ENCODE peak calls at places on chromosomes 12 and 14, in seven cellular contexts. I is CD8-positive, alpha-beta memory T cell; K is HCT116; N is adipocyte; Z is A549; S is ascending aorta; D is neuronal stem cell. R is an unnamed sample.

GRCh38 chr12:122888232-122888752 is 7.6 kb downstream of the VPS37B start:
- DNase-seq in K (peak; percentile 81), N (peak; percentile 48), D (no peak), Z (peak; percentile 74), I (peak; percentile 27), S (peak; percentile 71), R (no peak)

GRCh38 chr12:7966558-7966957 is 30.6 kb upstream of the SLC2A3 start:
- DNase-seq in Z (no peak), I (no peak), S (no peak), D (no peak), N (no peak), K (no peak), R (no peak)

GRCh38 chr12:59708484-59708883 is 112.7 kb downstream of the SLC16A7 start:
- DNase-seq in N (no peak), K (no peak), D (peak; percentile 5), S (no peak), I (no peak), Z (no peak), R (no peak)

GRCh38 chr14:106605548-106606448 is 1079.4 kb downstream of the TMEM121 start:
- DNase-seq in Z (no peak), D (no peak), K (no peak), I (peak; percentile 63), S (no peak), N (no peak), R (peak; percentile 80)

GRCh38 chr14:57199911-57200310 is 68.8 kb downstream of the EXOC5 start:
- DNase-seq in Z (no peak), N (peak; percentile 69), I (no peak), K (no peak), S (no peak), D (no peak), R (no peak)

GRCh38 chr12:89351489-89352241 is 636 bp downstream of the DUSP6 start:
- DNase-seq in N (peak; percentile 65), Z (peak; percentile 32), I (peak; percentile 25), K (no peak), S (peak; percentile 75), D (no peak), R (peak; percentile 29)

GRCh38 chr14:61253064-61253753 is 27.9 kb downstream of the TMEM30B start:
- DNase-seq in D (no peak), K (no peak), S (no peak), N (no peak), Z (no peak), I (no peak), R (no peak)

GRCh38 chr14:57512221-57512620 is 18.6 kb upstream of the CCDC198 start:
- DNase-seq in Z (no peak), I (no peak), N (peak; percentile 7), S (no peak), D (no peak), K (no peak), R (no peak)

GRCh38 chr14:64700894-64701293 is 3.3 kb upstream of the PLEKHG3 start:
- DNase-seq in Z (no peak), I (no peak), S (no peak), K (no peak), N (no peak), D (no peak), R (no peak)

GRCh38 chr14:64232095-64232830 is 61.9 kb downstream of the ESR2 start:
- DNase-seq in I (no peak), K (no peak), S (no peak), Z (no peak), D (no peak), N (peak; percentile 70), R (no peak)

GRCh38 chr14:63853831-63854293 is 1.1 kb downstream of the SYNE2 start:
- DNase-seq in I (peak; percentile 48), N (peak; percentile 85), K (no peak), S (peak; percentile 80), D (peak; percentile 26), Z (peak; percentile 47), R (peak; percentile 42)

GRCh38 chr12:122841544-122842321 is 6.5 kb downstream of the HIP1R start:
- DNase-seq in D (no peak), Z (peak; percentile 50), N (peak; percentile 74), I (no peak), S (no peak), K (peak; percentile 22), R (no peak)

GRCh38 chr14:74980746-74981661 is 21.7 kb upstream of the EIF2B2 start:
- DNase-seq in K (no peak), S (peak; percentile 91), I (no peak), Z (no peak), N (peak; percentile 17), D (peak; percentile 81), R (no peak)

GRCh38 chr12:30792085-30792484 is 37.3 kb upstream of the CAPRIN2 start:
- DNase-seq in D (no peak), Z (no peak), N (no peak), I (no peak), S (no peak), K (no peak), R (no peak)

GRCh38 chr12:53207042-53207441 is at the start of gene ITGB7:
- DNase-seq in Z (no peak), K (no peak), D (no peak), N (no peak), S (no peak), I (peak; percentile 53), R (peak; percentile 47)

DNA sequence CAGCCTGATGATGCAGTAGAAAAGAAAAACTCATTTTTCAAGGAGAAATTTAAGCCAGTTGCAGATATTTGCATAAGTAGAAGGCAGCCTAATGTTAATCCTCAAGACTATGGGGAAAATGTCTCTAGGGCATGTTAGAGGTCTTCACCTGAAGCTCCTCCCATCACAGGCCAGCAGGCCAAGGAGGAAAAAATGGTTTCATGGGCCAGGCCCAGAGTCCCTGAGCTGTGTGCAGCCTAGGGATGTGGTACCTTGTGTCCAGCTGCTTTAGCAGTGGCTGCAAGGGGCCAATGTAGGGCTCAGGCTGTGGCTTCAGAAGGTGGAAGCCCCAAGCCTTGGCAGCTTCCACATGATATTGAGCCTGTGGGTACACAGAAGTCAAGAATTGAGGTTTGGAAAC is 1946.7 kb upstream of the FLRT2 start:
- DNase-seq in D (no peak), S (no peak), I (no peak), Z (no peak), N (no peak), K (no peak), R (no peak)
- H3K9me3 ChIP-seq in D (no peaks in the 10 kb centered on the region), S (no peaks in the 10 kb centered on the region), I (no peaks in the 10 kb centered on the region), Z (no peaks in the 10 kb centered on the region), N (peaks cover 4% of the 10 kb centered on the region), K (peaks cover 15% of the 10 kb centered on the region), R (no peaks in the 10 kb centered on the region)

GRCh38 chr12:132949936-132950837 is 5.9 kb downstream of the ZNF605 start:
- DNase-seq in Z (no peak), D (no peak), S (no peak), N (no peak), K (no peak), I (no peak), R (no peak)

GRCh38 chr12:132945806-132946506 is 10.2 kb downstream of the ZNF605 start:
- DNase-seq in S (no peak), D (no peak), K (no peak), I (no peak), Z (no peak), N (no peak), R (no peak)

GRCh38 chr12:132950844-132951535 is 5.1 kb downstream of the ZNF605 start:
- DNase-seq in I (no peak), S (no peak), D (no peak), Z (no peak), N (no peak), K (no peak), R (no peak)

GRCh38 chr12:132946507-132946820 is 9.6 kb downstream of the ZNF605 start:
- DNase-seq in I (no peak), K (no peak), D (no peak), S (no peak), Z (no peak), N (no peak), R (no peak)

DNA sequence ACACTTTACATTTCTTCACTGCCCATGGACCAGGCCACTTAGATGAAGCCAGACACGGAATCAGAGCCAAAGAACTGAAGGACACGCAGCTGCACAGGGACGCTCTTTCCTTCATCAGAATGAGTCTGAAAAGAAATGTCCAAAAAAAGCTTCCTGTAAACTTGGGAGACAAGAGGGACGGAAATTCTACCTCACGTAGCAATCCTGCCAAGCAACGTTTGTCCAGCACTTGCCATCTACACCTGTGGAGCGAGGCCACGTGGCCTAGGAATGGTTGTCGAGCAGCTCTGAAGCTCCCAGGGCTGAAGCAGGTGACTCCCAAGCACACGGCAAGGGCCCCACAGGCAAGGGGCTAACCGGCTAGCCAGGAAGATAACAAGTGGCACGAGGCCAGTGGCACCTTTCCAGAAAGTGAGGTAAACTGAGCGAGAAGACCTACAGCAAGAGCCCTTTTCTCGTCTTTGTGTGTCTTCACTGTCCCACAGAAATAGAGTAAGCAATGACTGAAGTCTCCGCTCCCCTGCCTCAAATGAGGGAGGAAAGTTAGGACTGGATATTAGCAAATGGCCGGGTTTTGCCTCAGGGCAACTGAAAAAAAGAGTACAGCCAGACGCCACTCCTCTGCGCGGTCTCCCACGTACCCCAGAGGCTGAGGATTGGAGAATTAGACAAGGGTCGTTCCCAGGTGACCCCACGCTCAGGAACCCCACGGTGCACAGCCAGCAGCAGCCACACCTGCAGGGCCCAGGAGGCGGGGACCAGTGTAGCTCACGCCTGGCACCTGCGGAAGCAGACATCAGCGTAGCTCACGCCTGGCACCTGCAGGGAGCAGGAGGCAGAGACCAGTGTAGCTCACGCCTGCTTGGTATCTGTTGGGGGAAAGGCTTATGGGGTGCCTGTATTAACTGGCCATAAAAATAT is 7.7 kb downstream of the ZNF605 start:
- DNase-seq in I (no peak), K (no peak), N (no peak), S (no peak), D (no peak), Z (no peak), R (no peak)
- H3K9me3 ChIP-seq in I (no peaks in the 10 kb centered on the region), K (peaks cover 12% of the 10 kb centered on the region), N (peaks cover 97% of the 10 kb centered on the region), S (peaks cover 89% of the 10 kb centered on the region), D (peaks cover 94% of the 10 kb centered on the region), Z (peaks cover 96% of the 10 kb centered on the region), R (peaks cover 5% of the 10 kb centered on the region)

DNA sequence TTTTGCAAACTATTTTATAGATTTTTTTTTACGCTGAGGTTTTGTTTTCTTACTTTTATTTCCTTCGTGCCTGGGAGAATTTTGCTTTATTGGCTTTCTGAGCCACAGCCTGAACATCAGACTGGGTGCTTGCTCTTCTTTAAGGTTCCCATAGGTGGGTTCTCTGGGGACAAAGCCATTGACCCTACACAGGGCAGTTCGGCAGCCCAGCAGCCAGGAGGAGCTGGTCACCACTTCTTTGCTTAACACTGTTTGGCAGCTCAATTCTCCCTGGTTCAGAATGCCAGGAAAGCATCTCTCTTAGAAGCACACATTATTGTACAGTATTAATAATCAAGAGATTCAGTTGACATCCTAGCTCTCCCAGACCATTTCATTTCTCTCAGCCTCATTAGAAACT is 140.8 kb upstream of the NEDD1 start:
- DNase-seq in K (no peak), D (no peak), I (no peak), N (no peak), Z (no peak), S (no peak), R (no peak)
- H3K9me3 ChIP-seq in K (no peaks in the 10 kb centered on the region), D (no peaks in the 10 kb centered on the region), I (no peaks in the 10 kb centered on the region), N (no peaks in the 10 kb centered on the region), Z (no peaks in the 10 kb centered on the region), S (no peaks in the 10 kb centered on the region), R (no peaks in the 10 kb centered on the region)

DNA sequence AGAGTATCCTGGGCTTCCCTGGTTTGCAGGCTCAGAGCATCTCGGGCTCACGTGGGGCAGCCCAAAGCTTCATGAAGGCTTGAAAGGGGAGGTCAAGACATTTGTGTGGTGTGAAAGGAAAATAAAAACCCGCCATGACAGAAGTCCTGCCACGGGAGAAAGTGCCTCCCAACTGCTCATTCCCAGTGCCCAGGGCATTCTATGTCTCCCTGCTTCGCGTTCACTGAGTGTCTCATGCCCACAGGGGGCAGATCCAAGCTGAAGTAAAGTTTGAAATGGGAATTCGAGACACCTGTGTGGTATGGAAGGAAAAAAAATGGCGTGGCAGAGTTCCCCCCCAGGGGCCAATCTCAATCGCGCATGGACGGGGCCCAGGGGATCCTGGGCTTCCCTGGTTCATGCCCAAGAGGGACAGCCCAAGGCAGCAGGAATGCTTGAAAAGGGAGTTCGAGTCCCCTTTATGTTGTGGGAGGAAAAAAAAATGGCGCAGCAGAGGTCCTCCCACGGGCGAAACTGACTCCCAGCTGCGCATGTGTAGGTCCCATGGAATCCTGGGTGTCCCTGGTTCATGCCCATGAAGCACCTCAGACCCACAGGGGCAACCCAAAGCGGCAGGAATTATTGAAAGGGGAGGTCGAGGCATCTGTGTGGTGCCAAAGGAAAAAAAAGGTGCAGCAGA is 576.7 kb downstream of the ALG10 start:
- DNase-seq in N (no peak), Z (no peak), K (no peak), I (no peak), D (no peak), S (no peak), R (no peak)
- H3K9me3 ChIP-seq in N (peaks cover 19% of the 10 kb centered on the region), Z (peaks cover 16% of the 10 kb centered on the region), K (peaks cover 13% of the 10 kb centered on the region), I (no peaks in the 10 kb centered on the region), D (peaks cover 4% of the 10 kb centered on the region), S (peaks cover 21% of the 10 kb centered on the region), R (peaks cover 5% of the 10 kb centered on the region)

R was measured in T-helper 17 cell.